ENCODE peak calls at places on chromosomes 3 and 15, in seven cellular contexts. N is hepatocyte, Z is GM23338, M is upper lobe of right lung, O is AG04449, L is fibroblast of villous mesenchyme, S is OCI-LY7. B is an unnamed sample.

GRCh38 chr3:194938845-194939531 is 253.3 kb downstream of the FAM43A start:
- DNase-seq in O (no peak), N (peak), M (peak), S (no peak), Z (no peak), L (no peak), B (no peak)

GRCh38 chr3:171168086-171168485 is 141.6 kb upstream of the SLC2A2 start:
- DNase-seq in S (no peak), L (peak), M (no peak), Z (peak), N (peak), O (no peak), B (peak)

GRCh38 chr3:23153034-23153433 is 50.1 kb upstream of the UBE2E2 start:
- DNase-seq in S (no peak), O (no peak), M (no peak), L (no peak), Z (no peak), N (no peak), B (no peak)

GRCh38 chr3:40071683-40072238 is 237.7 kb upstream of the EIF1B start:
- DNase-seq in M (no peak), L (no peak), S (no peak), N (no peak), O (no peak), Z (no peak), B (no peak)

GRCh38 chr3:126287171-126287535 is 70.1 kb downstream of the KLF15 start:
- DNase-seq in L (no peak), O (no peak), N (no peak), Z (no peak), M (no peak), S (no peak), B (no peak)

GRCh38 chr3:178097576-178097975 is 438.7 kb upstream of the KCNMB2 start:
- DNase-seq in M (no peak), Z (no peak), S (no peak), L (peak), O (peak), N (peak), B (peak)

GRCh38 chr15:60634815-60635214 is 155.9 kb upstream of the ICE2 start:
- DNase-seq in O (no peak), S (no peak), L (no peak), N (no peak), M (no peak), Z (no peak), B (peak)

GRCh38 chr3:72475258-72476138 is 372.7 kb downstream of the SHQ1 start:
- DNase-seq in M (no peak), N (no peak), S (no peak), O (no peak), L (no peak), Z (no peak), B (no peak)

GRCh38 chr3:195003006-195003892 is 267.7 kb downstream of the XXYLT1 start:
- DNase-seq in N (no peak), L (peak), Z (no peak), M (peak), O (no peak), S (no peak), B (peak)

GRCh38 chr15:29566914-29567313 is 255.4 kb downstream of the TJP1 start:
- DNase-seq in Z (no peak), O (no peak), N (no peak), S (no peak), L (no peak), M (no peak), B (no peak)

GRCh38 chr3:49471856-49472495 is 1.9 kb downstream of the DAG1 start:
- DNase-seq in Z (peak), L (no peak), O (no peak), M (no peak), S (no peak), N (no peak), B (no peak)

GRCh38 chr3:11455977-11456376 is 183.8 kb downstream of the ATG7 start:
- DNase-seq in L (peak), O (peak), Z (no peak), M (no peak), N (peak), S (no peak), B (peak)

GRCh38 chr3:28718074-28718849 is 369.6 kb upstream of the AZI2 start:
- DNase-seq in O (no peak), M (no peak), N (no peak), S (no peak), Z (no peak), L (no peak), B (no peak)

GRCh38 chr3:178200316-178200715 is 335.9 kb upstream of the KCNMB2 start:
- DNase-seq in Z (no peak), M (no peak), O (no peak), S (no peak), N (no peak), L (no peak), B (no peak)

GRCh38 chr3:150775001-150775599 is 12.1 kb upstream of the SIAH2 start:
- DNase-seq in Z (no peak), M (no peak), S (no peak), L (no peak), N (no peak), O (peak), B (peak)

GRCh38 chr3:116000315-116000714 is 377.0 kb downstream of the GAP43 start:
- DNase-seq in S (no peak), O (peak), M (no peak), L (peak), Z (no peak), N (peak), B (peak)

GRCh38 chr3:188558343-188559068 is 404.5 kb downstream of the LPP start:
- DNase-seq in Z (no peak), M (no peak), S (no peak), O (no peak), L (no peak), N (no peak), B (peak)

GRCh38 chr15:94324117-94324826 is 92.9 kb downstream of the MCTP2 start:
- DNase-seq in Z (peak), M (no peak), L (peak), N (peak), S (peak), O (no peak), B (peak)

GRCh38 chr15:88623061-88623460 is 1.9 kb downstream of the AEN start:
- DNase-seq in O (no peak), M (no peak), S (no peak), Z (no peak), N (peak), L (peak), B (peak)
- H3K4me3 ChIP-seq in O (peak), M (peak), S (peak), Z (peak), N (no peak), L (peak), B (peak)

GRCh38 chr3:12948891-12949711 is 107.7 kb upstream of the RPL32 start:
- DNase-seq in S (peak), M (peak), O (no peak), Z (no peak), N (no peak), L (peak), B (no peak)

GRCh38 chr3:12946661-12947316 is 105.4 kb upstream of the RPL32 start:
- DNase-seq in N (no peak), S (no peak), O (no peak), Z (no peak), L (no peak), M (no peak), B (no peak)

GRCh38 chr3:12948371-12948770 is 107.0 kb upstream of the RPL32 start:
- DNase-seq in L (peak), N (no peak), O (no peak), M (no peak), Z (no peak), S (no peak), B (peak)

GRCh38 chr3:12946134-12946533 is 104.8 kb upstream of the RPL32 start:
- DNase-seq in M (no peak), S (no peak), N (no peak), Z (no peak), O (no peak), L (no peak), B (no peak)

DNA sequence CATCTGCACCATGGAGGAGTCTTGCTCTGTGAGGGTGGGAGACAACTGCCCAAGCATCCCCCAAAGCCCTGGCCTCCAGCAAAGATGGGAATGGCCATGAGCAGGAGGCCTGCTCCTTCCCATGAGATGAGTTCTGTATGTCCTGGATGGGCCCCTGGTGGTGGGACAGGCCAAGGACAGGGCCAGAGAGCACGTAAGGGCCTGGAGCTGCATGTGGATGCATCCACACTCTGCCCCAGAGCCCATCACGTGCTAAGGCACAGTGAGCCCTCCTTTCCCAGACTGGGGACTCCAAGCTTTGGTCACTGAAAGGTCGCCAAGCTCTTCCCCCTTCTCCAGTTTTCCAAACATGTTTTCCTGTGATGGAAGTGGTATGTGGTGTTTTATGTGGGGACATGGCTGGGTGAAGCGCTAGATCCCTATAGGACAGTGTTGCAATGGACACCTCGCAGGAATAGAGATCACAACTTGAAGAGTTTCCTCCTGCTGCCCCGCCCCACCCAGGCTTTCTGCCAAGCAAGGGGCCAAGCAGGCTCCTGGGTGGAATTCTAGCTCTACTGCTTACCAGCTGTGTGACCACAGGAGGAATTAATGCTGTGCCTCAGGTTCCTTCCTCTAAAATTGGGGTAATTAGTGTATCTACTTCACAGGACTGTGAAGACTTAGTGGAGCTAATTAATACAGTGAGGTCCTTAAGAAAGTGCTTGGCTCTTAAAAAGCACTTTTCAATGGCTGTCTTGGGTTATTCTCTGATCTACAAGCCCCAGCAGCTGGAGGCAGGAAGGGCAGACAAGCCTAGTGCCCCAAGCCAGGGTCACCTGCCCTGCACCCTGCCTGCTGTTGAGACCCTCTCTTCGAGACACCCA is 106.4 kb upstream of the RPL32 start:
- DNase-seq in S (no peak), N (peak), O (no peak), L (peak), Z (peak), M (peak), B (peak)
- H3K4me3 ChIP-seq in S (no peak), N (no peak), O (no peak), L (no peak), Z (no peak), M (no peak), B (no peak)

DNA sequence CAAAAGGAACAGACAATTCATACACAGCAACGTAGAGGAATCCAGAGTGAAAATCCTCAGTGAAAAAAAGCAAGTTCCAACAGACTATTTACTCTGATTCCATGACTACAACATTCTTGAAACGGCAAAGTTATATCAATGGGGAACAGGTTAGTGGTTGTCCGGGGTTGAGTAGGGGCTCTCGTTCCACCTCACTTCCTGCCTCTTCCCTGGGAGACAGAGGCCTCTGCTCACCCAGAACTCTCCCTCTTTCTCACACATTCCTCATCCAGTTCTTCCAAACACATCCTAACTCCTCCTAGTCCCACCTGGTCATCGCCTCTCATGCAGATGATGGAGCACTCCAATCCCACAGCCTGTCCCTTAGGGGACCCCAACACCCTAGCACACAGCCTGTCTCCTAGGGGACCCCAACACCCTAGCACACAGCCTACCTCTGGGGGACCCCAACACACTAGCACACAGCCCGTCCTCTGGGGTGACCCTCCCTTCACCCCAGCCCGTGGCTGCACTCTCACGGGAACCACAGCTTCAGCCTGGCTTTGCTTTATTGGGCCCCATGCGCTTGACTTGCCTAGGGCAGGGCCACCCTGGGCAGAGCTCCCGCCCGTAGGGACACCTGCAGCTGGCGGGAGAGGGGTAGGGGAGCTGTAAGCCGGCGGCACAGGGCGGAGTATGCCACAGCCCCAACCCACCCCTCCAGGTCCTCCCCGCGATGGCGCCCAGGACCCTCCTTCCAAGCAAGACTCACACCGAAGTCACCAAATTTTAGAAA is 5.2 kb downstream of the OCA2 start:
- DNase-seq in L (no peak), O (no peak), N (no peak), M (no peak), S (no peak), Z (peak), B (no peak)
- H3K4me3 ChIP-seq in L (no peak), O (no peak), N (no peak), M (no peak), S (no peak), Z (peak), B (no peak)

GRCh38 chr15:100215031-100215842 is 126.5 kb downstream of the ADAMTS17 start:
- DNase-seq in N (no peak), O (no peak), L (no peak), M (peak), Z (no peak), S (no peak), B (no peak)

GRCh38 chr15:100220058-100220728 is 121.6 kb downstream of the ADAMTS17 start:
- DNase-seq in O (no peak), M (no peak), N (no peak), L (no peak), Z (peak), S (no peak), B (no peak)

GRCh38 chr15:100218411-100218810 is 123.4 kb downstream of the ADAMTS17 start:
- DNase-seq in Z (no peak), S (no peak), O (no peak), N (no peak), M (no peak), L (no peak), B (no peak)

GRCh38 chr15:100215843-100216169 is 126.0 kb downstream of the ADAMTS17 start:
- DNase-seq in L (no peak), S (no peak), Z (no peak), M (peak), O (no peak), N (no peak), B (no peak)

DNA sequence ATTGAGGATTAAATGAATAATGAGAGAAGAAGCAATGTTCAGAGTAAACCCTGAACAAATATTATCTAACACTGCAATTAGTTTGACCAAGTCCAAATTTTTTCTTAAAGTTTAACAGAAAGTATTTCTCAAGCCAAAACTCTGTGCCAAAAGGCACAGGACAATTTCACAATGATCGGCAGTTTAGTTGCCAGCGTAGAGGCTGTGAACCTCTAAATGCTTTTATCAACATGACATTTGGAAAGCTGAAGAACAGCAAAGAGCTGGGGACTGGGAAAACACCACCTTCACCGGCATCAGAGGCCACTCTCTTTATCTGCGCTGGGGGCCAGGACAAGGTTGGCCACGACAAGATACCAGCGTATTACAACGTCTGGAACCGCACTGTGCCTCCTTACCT is 125.6 kb downstream of the ADAMTS17 start:
- DNase-seq in N (peak), O (no peak), Z (no peak), M (no peak), L (no peak), S (no peak), B (no peak)
- H3K4me3 ChIP-seq in N (no peak), O (no peak), Z (no peak), M (no peak), L (no peak), S (no peak), B (no peak)

GRCh38 chr15:80010131-80010673 is 39.2 kb upstream of the BCL2A1 start:
- DNase-seq in O (no peak), Z (no peak), M (no peak), N (no peak), L (peak), S (no peak), B (no peak)

GRCh38 chr15:80007532-80007931 is 36.5 kb upstream of the BCL2A1 start:
- DNase-seq in N (no peak), M (no peak), S (no peak), Z (no peak), O (no peak), L (no peak), B (no peak)

GRCh38 chr15:80015156-80015555 is 44.2 kb upstream of the BCL2A1 start:
- DNase-seq in N (no peak), L (no peak), M (no peak), O (no peak), Z (no peak), S (no peak), B (peak)

GRCh38 chr15:80012060-80012726 is 41.2 kb upstream of the BCL2A1 start:
- DNase-seq in N (no peak), Z (no peak), L (no peak), M (no peak), O (no peak), S (no peak), B (no peak)
- H3K4me3 ChIP-seq in N (no peak), Z (no peak), L (no peak), M (no peak), O (no peak), S (no peak), B (no peak)

B was measured in choroid plexus epithelial cell.